ENCODE peak calls at places on chromosomes 12 and 14, in seven cellular contexts. G is trophoblast cell, V is neuronal stem cell, O is mesendoderm, U is H9, E is mesenchymal stem cell, M is H1. H is an unnamed sample.

GRCh38 chr12:69649529-69649928 is 38.8 kb upstream of the LRRC10 start:
- DNase-seq in O (no peak), G (peak), M (no peak), V (no peak), U (no peak), E (no peak), H (no peak)

GRCh38 chr12:75722714-75723200 is 211.3 kb upstream of the KRR1 start:
- DNase-seq in U (no peak), E (peak), V (no peak), G (no peak), M (no peak), O (peak), H (peak)

GRCh38 chr14:89378119-89378518 is 38.9 kb downstream of the FOXN3 start:
- DNase-seq in E (peak), M (no peak), U (no peak), G (peak), O (no peak), V (no peak), H (peak)

GRCh38 chr12:6626654-6627283 is 9.0 kb downstream of the LPAR5 start:
- DNase-seq in E (no peak), V (no peak), M (no peak), G (no peak), U (no peak), O (no peak), H (no peak)

GRCh38 chr12:47556219-47556618 is 149.6 kb downstream of the RPAP3 start:
- DNase-seq in M (no peak), G (no peak), U (peak), O (no peak), V (no peak), E (no peak), H (no peak)

GRCh38 chr12:119061208-119061796 is 80.0 kb downstream of the SRRM4 start:
- DNase-seq in G (peak), U (peak), E (peak), M (peak), V (peak), O (peak), H (peak)

GRCh38 chr12:73221398-73221797 is 949.2 kb downstream of the TRHDE start:
- DNase-seq in E (no peak), G (no peak), V (no peak), M (no peak), O (no peak), U (no peak), H (no peak)

GRCh38 chr12:104064842-104065441 is 611 bp downstream of the HCFC2 start:
- DNase-seq in O (peak), V (peak), G (peak), U (no peak), E (peak), M (no peak), H (no peak)

GRCh38 chr12:126727656-126728055 is 1539.3 kb upstream of the TMEM132C start:
- DNase-seq in V (no peak), G (no peak), M (peak), O (peak), E (no peak), U (peak), H (no peak)

GRCh38 chr14:75821828-75822521 is 159.8 kb downstream of the TGFB3 start:
- DNase-seq in G (no peak), V (no peak), O (no peak), E (peak), U (no peak), M (no peak), H (peak)

GRCh38 chr12:58414398-58414871 is 473.1 kb downstream of the ATP23 start:
- DNase-seq in G (no peak), O (no peak), U (no peak), M (no peak), V (no peak), E (peak), H (peak)

GRCh38 chr14:74547331-74547927 is 53.9 kb downstream of the ISCA2 start:
- DNase-seq in U (peak), E (no peak), O (peak), G (no peak), V (no peak), M (no peak), H (no peak)

GRCh38 chr14:61642246-61642982 is 52.9 kb upstream of the HIF1A start:
- DNase-seq in G (no peak), U (no peak), M (no peak), V (no peak), E (no peak), O (no peak), H (peak)

GRCh38 chr12:132306885-132307191 is 22.6 kb downstream of the GALNT9 start:
- DNase-seq in M (no peak), U (no peak), E (no peak), G (no peak), O (no peak), V (no peak), H (no peak)

GRCh38 chr12:109762071-109762672 is 48.5 kb downstream of the FAM222A start:
- DNase-seq in U (peak), E (no peak), V (no peak), G (no peak), O (no peak), M (peak), H (no peak)

GRCh38 chr14:36452850-36453249 is 67.2 kb downstream of the NKX2-1 start:
- DNase-seq in O (no peak), U (no peak), V (no peak), G (no peak), E (no peak), M (no peak), H (no peak)

GRCh38 chr12:105523164-105524057 is 192.9 kb downstream of the C12orf75 start:
- DNase-seq in G (peak), E (peak), U (no peak), O (no peak), V (peak), M (no peak), H (peak)

GRCh38 chr14:32650030-32650429 is 288.6 kb upstream of the NPAS3 start:
- DNase-seq in U (no peak), M (no peak), G (no peak), E (no peak), O (no peak), V (no peak), H (no peak)

GRCh38 chr12:109255377-109255776 is 53.7 kb downstream of the FOXN4 start:
- DNase-seq in U (no peak), O (peak), V (no peak), E (no peak), G (peak), M (no peak), H (peak)

GRCh38 chr12:4289334-4289878 is 15.8 kb downstream of the CCND2 start:
- DNase-seq in O (no peak), V (no peak), U (no peak), M (no peak), E (no peak), G (no peak), H (no peak)

GRCh38 chr12:7346571-7347225 is 42.8 kb downstream of the ACSM4 start:
- DNase-seq in V (no peak), U (no peak), M (no peak), O (no peak), E (no peak), G (no peak), H (no peak)

GRCh38 chr12:67043771-67044170 is 225.4 kb upstream of the CAND1 start:
- DNase-seq in M (no peak), E (no peak), U (no peak), G (no peak), V (no peak), O (no peak), H (no peak)

GRCh38 chr14:71396050-71396677 is 488.9 kb downstream of the PCNX1 start:
- DNase-seq in O (no peak), E (no peak), G (no peak), M (no peak), U (no peak), V (no peak), H (no peak)

GRCh38 chr14:71397371-71397770 is 490.1 kb downstream of the PCNX1 start:
- DNase-seq in G (no peak), M (no peak), E (no peak), V (no peak), U (no peak), O (no peak), H (no peak)

GRCh38 chr14:71394386-71394785 is 487.1 kb downstream of the PCNX1 start:
- DNase-seq in U (no peak), G (no peak), M (no peak), E (no peak), V (no peak), O (no peak), H (no peak)

GRCh38 chr14:71398450-71398849 is 491.2 kb downstream of the PCNX1 start:
- DNase-seq in U (no peak), V (no peak), E (no peak), M (no peak), G (no peak), O (no peak), H (no peak)

DNA sequence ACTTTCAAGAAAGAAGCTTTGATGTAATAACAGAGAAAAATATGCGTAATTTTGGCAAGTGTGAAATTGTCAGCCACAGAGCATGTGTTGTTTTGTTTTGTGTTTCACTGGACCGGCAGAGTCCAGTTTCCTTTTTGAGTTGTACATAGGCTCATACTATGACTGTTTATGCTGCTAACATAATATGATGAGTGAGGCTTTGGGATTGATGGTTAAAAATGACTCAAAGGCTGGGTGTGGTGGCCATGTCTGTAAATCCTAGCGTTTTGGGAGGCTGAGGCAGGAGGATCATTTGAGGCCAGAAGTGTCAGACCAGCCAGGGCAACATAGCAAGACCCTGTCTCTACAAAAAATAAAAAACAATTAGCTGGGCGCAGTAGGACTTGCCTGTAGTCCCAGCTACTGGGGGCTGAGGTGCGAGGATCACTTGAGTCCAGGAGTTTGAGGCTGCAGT is 487.9 kb downstream of the PCNX1 start:
- DNase-seq in M (no peak), V (no peak), E (no peak), U (no peak), O (no peak), G (no peak), H (no peak)
- H2BK120ac ChIP-seq in M (no peak), V (no peak), E (no peak), U (no peak), O (no peak), G (no peak), H (no peak)

GRCh38 chr12:60120199-60120598 is 524.4 kb downstream of the SLC16A7 start:
- DNase-seq in M (no peak), G (no peak), V (no peak), E (no peak), O (no peak), U (no peak), H (no peak)

GRCh38 chr12:60123443-60124000 is 527.7 kb downstream of the SLC16A7 start:
- DNase-seq in G (no peak), E (peak), O (no peak), M (no peak), V (no peak), U (no peak), H (peak)
- H2BK120ac ChIP-seq in G (no peak), E (no peak), O (no peak), M (no peak), V (no peak), U (no peak), H (no peak)

DNA sequence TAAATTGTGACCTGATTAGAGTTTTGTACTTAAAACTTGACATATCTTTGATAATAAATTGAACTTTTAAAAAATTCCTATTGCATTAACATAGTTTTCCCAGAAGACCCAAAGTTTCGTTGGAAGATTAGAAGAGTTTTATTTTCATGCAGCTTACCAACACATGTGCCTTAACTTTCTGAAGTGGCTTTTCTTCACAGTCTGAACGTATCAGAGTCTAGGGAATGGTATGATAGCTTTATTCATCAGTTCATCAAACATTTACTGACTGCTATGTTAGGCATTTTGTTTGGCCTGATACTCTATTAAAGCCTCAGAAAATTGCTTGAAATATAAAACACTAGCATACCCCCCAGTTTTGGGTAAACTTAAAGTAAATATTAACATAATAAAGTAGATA is 65.2 kb downstream of the MARK3 start:
- DNase-seq in E (no peak), V (no peak), O (no peak), M (no peak), G (no peak), U (no peak), H (no peak)
- H2BK120ac ChIP-seq in E (no peak), V (no peak), O (no peak), M (no peak), G (no peak), U (no peak), H (no peak)

GRCh38 chr14:56894591-56894991 is 84.3 kb upstream of the OTX2 start:
- DNase-seq in G (no peak), E (no peak), V (no peak), M (no peak), U (peak), O (peak), H (no peak)
- H2BK120ac ChIP-seq in G (no peak), E (no peak), V (no peak), M (no peak), U (no peak), O (no peak), H (no peak)

GRCh38 chr12:12398026-12398859 is 41.4 kb downstream of the BORCS5 start:
- DNase-seq in E (peak), O (no peak), V (no peak), U (no peak), M (no peak), G (peak), H (peak)
- H2BK120ac ChIP-seq in E (peak), O (no peak), V (no peak), U (no peak), M (no peak), G (no peak), H (peak)